ENCODE peak calls at places on chromosomes 2 and 18, in ten cellular contexts. D, Y, A, S, B, L, W, P, I and R are unnamed samples.

GRCh38 chr2:233847248-233847898 is 7.0 kb downstream of the HJURP start:
- DNase-seq in D (no peak), Y (no peak), A (no peak), S (no peak), B (no peak), L (no peak), W (peak), P (no peak), I (no peak), R (no peak)

GRCh38 chr18:3273042-3273441 is 11.1 kb downstream of the MYL12B start:
- DNase-seq in D (no peak), Y (no peak), A (no peak), S (no peak), B (no peak), L (no peak), W (no peak), P (no peak), I (no peak), R (no peak)

GRCh38 chr2:74462786-74463105 is 2.4 kb downstream of the MOGS start:
- DNase-seq in D (no peak), Y (no peak), A (no peak), S (no peak), B (no peak), L (no peak), W (no peak), P (no peak), I (no peak), R (no peak)

GRCh38 chr2:136765736-136766323 is 485 bp downstream of the THSD7B start:
- DNase-seq in D (no peak), Y (no peak), A (no peak), S (no peak), B (no peak), L (no peak), W (no peak), P (no peak), I (no peak), R (no peak)

GRCh38 chr18:31526374-31526773 is 28.4 kb downstream of the DSG2 start:
- DNase-seq in D (no peak), Y (no peak), A (no peak), S (no peak), B (no peak), L (no peak), W (no peak), P (no peak), I (no peak), R (no peak)

GRCh38 chr2:176592230-176592629 is 323.0 kb downstream of the MTX2 start:
- DNase-seq in D (no peak), Y (no peak), A (no peak), S (no peak), B (no peak), L (no peak), W (no peak), P (no peak), I (no peak), R (no peak)

GRCh38 chr2:234770081-234770506 is 181.7 kb upstream of the SH3BP4 start:
- DNase-seq in D (no peak), Y (no peak), A (no peak), S (no peak), B (no peak), L (no peak), W (no peak), P (no peak), I (no peak), R (no peak)

GRCh38 chr2:236946871-236947270 is 138.8 kb upstream of the COPS8 start:
- DNase-seq in D (no peak), Y (no peak), A (no peak), S (no peak), B (no peak), L (peak), W (no peak), P (peak), I (no peak), R (no peak)

GRCh38 chr2:88329815-88330603 is 122.5 kb downstream of the FOXI3 start:
- DNase-seq in D (no peak), Y (peak), A (no peak), S (no peak), B (no peak), L (no peak), W (no peak), P (no peak), I (no peak), R (no peak)

GRCh38 chr2:83251473-83251872 is 1207.6 kb downstream of the SUCLG1 start:
- DNase-seq in D (no peak), Y (no peak), A (no peak), S (no peak), B (no peak), L (no peak), W (no peak), P (no peak), I (no peak), R (no peak)

GRCh38 chr18:12851709-12852108 is 32.3 kb downstream of the PTPN2 start:
- DNase-seq in D (no peak), Y (no peak), A (no peak), S (no peak), B (no peak), L (no peak), W (no peak), P (no peak), I (no peak), R (no peak)

GRCh38 chr18:48868468-48869466 is 82.0 kb downstream of the SMAD7 start:
- DNase-seq in D (no peak), Y (no peak), A (no peak), S (no peak), B (no peak), L (no peak), W (peak), P (no peak), I (peak), R (no peak)

GRCh38 chr2:182522428-182522896 is 95.6 kb upstream of the PDE1A start:
- DNase-seq in D (no peak), Y (no peak), A (no peak), S (no peak), B (no peak), L (no peak), W (no peak), P (no peak), I (no peak), R (no peak)

GRCh38 chr2:31136732-31137131 is 1.5 kb downstream of the GALNT14 start:
- DNase-seq in D (no peak), Y (no peak), A (no peak), S (no peak), B (no peak), L (no peak), W (no peak), P (no peak), I (no peak), R (no peak)

GRCh38 chr2:156517419-156517818 is 81.2 kb downstream of the GPD2 start:
- DNase-seq in D (no peak), Y (no peak), A (no peak), S (no peak), B (peak), L (no peak), W (no peak), P (no peak), I (no peak), R (no peak)

GRCh38 chr2:126793885-126794613 is 104.6 kb upstream of the TEX51 start:
- DNase-seq in D (no peak), Y (no peak), A (no peak), S (peak), B (no peak), L (peak), W (peak), P (no peak), I (no peak), R (no peak)

GRCh38 chr18:12679183-12679786 is 21.4 kb upstream of the SPIRE1 start:
- DNase-seq in D (peak), Y (no peak), A (peak), S (peak), B (peak), L (peak), W (no peak), P (peak), I (peak), R (peak)

GRCh38 chr2:27737676-27738348 is 33.7 kb upstream of the MRPL33 start:
- DNase-seq in D (no peak), Y (no peak), A (no peak), S (peak), B (no peak), L (peak), W (peak), P (no peak), I (no peak), R (no peak)

GRCh38 chr2:68732036-68732435 is 2.6 kb upstream of the ARHGAP25 start:
- DNase-seq in D (peak), Y (no peak), A (no peak), S (no peak), B (no peak), L (no peak), W (no peak), P (peak), I (peak), R (no peak)

GRCh38 chr18:45957100-45957499 is 10.0 kb downstream of the EPG5 start:
- DNase-seq in D (no peak), Y (no peak), A (no peak), S (no peak), B (no peak), L (no peak), W (no peak), P (no peak), I (no peak), R (no peak)

GRCh38 chr2:240205348-240205747 is 64.9 kb upstream of the OTOS start:
- DNase-seq in D (peak), Y (no peak), A (no peak), S (peak), B (no peak), L (peak), W (no peak), P (no peak), I (no peak), R (no peak)

GRCh38 chr18:7338846-7339245 is 108.0 kb downstream of the LRRC30 start:
- DNase-seq in D (no peak), Y (no peak), A (no peak), S (no peak), B (no peak), L (no peak), W (no peak), P (no peak), I (no peak), R (no peak)

GRCh38 chr2:169891593-169892298 is 64.5 kb downstream of the UBR3 start:
- DNase-seq in D (no peak), Y (no peak), A (no peak), S (no peak), B (no peak), L (no peak), W (no peak), P (no peak), I (no peak), R (no peak)

GRCh38 chr2:16125614-16126125 is 185.3 kb downstream of the MYCN start:
- DNase-seq in D (no peak), Y (no peak), A (no peak), S (no peak), B (no peak), L (no peak), W (no peak), P (no peak), I (peak), R (no peak)

GRCh38 chr2:146984014-146984413 is 860.8 kb upstream of the ACVR2A start:
- DNase-seq in D (no peak), Y (no peak), A (no peak), S (no peak), B (no peak), L (no peak), W (no peak), P (no peak), I (no peak), R (no peak)

GRCh38 chr18:46261799-46262198 is 157.6 kb downstream of the HAUS1 start:
- DNase-seq in D (no peak), Y (peak), A (no peak), S (no peak), B (no peak), L (no peak), W (no peak), P (no peak), I (no peak), R (no peak)

GRCh38 chr2:38599706-38600105 is 3.0 kb downstream of the HNRNPLL start:
- DNase-seq in D (no peak), Y (no peak), A (no peak), S (no peak), B (no peak), L (no peak), W (no peak), P (no peak), I (no peak), R (no peak)

GRCh38 chr18:4074647-4075046 is 380.5 kb downstream of the DLGAP1 start:
- DNase-seq in D (no peak), Y (no peak), A (no peak), S (no peak), B (no peak), L (no peak), W (no peak), P (no peak), I (no peak), R (no peak)

GRCh38 chr2:138244400-138245001 is 257.1 kb upstream of the SPOPL start:
- DNase-seq in D (peak), Y (no peak), A (no peak), S (no peak), B (no peak), L (no peak), W (no peak), P (peak), I (no peak), R (no peak)

GRCh38 chr2:200340527-200341224 is 34.2 kb downstream of the SPATS2L start:
- DNase-seq in D (no peak), Y (no peak), A (no peak), S (no peak), B (no peak), L (no peak), W (no peak), P (no peak), I (no peak), R (no peak)

GRCh38 chr18:31563778-31564177 is 27.9 kb upstream of the TTR start:
- DNase-seq in D (no peak), Y (no peak), A (no peak), S (no peak), B (no peak), L (no peak), W (no peak), P (no peak), I (no peak), R (no peak)

DNA sequence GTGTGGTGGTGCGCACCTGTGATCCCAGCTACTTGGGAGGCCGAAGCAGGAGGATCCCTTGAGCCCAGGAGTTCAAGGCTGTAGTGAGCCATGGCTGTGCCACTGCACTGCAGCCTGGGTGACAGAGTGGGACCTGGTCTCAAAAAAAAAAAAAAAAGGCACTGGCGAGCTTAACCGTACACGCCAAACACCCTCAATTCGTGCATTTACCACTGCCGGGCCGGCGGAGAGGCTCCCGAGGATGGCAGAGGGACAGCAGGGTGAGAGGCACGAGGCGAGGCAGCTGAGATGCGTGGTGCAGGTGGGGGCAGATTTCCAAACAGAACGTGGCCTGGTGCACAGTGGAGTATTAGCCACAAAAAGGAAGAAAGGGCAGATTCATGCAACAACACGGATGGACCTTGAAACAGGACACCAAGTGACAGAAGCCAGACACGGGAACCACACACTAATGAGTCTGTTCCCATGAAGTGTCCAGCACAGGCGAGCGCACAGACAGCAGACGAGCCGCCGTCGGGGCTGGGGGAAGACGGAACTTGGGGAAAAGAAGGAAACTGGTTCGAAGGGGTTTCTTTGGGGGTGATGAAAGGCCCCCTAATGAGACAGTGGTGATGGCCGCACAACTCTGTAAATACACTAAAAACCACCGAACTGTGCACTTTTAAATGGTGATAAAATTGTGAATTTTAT is 27.4 kb downstream of the SLC66A2 start:
- DNase-seq in D (peak), Y (no peak), A (peak), S (no peak), B (no peak), L (peak), W (peak), P (peak), I (no peak), R (no peak)
- TF ChIP-seq POLR2A in D (no peak), Y (no peak), A (no peak), S (no peak), B (no peak), L (no peak), W (no peak), P (no peak), I (no peak), R (no peak)

DNA sequence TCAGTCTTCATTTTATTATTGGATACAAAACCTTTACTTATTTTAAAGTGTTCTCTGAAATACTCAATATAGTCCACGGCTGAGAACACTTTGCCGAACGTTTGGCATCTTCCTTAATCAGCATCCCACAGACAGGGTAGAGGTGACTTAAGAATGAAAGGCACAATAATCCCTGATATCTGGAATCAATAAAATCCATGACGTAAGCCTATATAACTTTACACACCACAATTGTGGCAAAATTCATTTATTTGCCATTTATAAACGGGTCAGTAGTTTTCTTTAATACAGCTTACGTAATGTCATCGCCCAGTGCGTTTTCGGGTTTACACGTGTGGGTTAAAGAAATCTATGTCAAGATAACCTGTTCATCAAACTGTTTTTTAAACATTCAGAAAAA is 1.3 kb downstream of the MGAT4A start:
- DNase-seq in D (no peak), Y (no peak), A (no peak), S (no peak), B (no peak), L (no peak), W (no peak), P (no peak), I (no peak), R (no peak)
- H3K4me3 ChIP-seq in D (peak), Y (peak), A (peak), S (peak), B (peak), L (peak), W (peak), P (no peak), I (peak), R (peak)

DNA sequence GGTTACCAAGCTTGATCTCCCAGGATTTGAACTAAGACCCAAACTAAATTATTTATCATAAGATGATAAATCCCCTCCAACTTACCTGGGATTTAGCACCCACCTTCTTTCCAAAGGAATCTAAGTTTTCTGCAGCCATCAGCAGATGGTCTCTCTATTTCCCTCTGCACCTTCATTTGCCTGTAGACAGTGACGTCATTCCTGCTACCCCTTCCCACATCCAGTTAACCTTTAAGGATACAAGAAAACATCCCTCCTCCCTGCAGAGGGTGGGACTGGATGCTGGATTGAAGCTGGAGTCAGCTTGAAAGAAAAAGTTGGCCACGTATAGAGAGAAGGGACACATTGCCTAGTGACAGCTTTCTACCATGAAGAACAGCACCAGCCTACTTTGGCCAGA is 3.7 kb upstream of the DNER start:
- DNase-seq in D (no peak), Y (no peak), A (no peak), S (no peak), B (no peak), L (no peak), W (no peak), P (no peak), I (no peak), R (no peak)
- TF ChIP-seq POLR2A in D (no peak), Y (no peak), A (no peak), S (no peak), B (no peak), L (no peak), W (no peak), P (no peak), I (no peak), R (no peak)

DNA sequence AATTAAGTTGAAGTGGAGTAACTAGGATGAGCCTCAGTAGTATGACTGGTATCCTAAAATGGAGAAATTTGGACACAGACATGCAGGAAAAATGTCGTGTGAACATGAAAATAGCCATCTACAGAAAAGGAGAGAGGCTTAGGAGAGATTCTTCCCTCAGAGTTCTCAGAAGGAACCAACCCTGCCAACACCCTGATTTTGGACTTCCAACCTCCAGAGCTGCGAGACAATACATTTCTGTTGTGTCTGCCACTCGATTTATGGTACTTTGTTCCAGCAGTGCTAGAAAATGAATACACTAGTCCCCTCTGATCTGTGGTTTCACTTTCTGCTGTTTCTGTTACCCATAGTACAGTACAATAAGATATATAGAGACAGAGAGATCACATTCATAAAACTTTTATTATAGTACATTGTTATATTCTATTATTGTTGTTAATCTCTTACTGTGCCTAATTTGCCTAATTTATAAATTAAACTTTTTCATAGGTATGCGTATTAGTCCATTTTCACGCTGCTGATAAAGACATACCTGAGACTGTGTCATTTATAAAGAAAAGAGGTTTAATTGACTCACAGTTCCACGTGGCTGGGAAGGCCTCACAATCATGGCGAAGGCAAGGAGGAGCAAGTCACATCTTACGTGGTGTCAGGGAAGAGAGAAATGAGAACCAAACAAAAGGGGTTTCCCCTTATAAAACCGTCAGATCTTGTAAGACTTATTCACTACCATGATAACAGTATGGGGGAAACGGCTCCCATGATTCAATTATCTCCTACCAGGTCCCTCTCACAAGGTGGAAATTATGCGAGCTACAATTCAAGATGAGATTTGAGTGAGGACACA is 41.3 kb downstream of the PLEKHA3 start:
- DNase-seq in D (no peak), Y (no peak), A (no peak), S (no peak), B (no peak), L (no peak), W (no peak), P (no peak), I (no peak), R (no peak)
- H3K4me3 ChIP-seq in D (no peak), Y (no peak), A (no peak), S (no peak), B (no peak), L (no peak), W (no peak), P (no peak), I (no peak), R (no peak)

GRCh38 chr18:63285332-63285731 is 34.2 kb downstream of the BCL2 start:
- DNase-seq in D (no peak), Y (no peak), A (no peak), S (no peak), B (no peak), L (no peak), W (no peak), P (no peak), I (peak), R (no peak)
- TF ChIP-seq POLR2A in D (no peak), Y (no peak), A (no peak), S (no peak), B (no peak), L (no peak), W (no peak), P (no peak), I (no peak), R (no peak)

DNA sequence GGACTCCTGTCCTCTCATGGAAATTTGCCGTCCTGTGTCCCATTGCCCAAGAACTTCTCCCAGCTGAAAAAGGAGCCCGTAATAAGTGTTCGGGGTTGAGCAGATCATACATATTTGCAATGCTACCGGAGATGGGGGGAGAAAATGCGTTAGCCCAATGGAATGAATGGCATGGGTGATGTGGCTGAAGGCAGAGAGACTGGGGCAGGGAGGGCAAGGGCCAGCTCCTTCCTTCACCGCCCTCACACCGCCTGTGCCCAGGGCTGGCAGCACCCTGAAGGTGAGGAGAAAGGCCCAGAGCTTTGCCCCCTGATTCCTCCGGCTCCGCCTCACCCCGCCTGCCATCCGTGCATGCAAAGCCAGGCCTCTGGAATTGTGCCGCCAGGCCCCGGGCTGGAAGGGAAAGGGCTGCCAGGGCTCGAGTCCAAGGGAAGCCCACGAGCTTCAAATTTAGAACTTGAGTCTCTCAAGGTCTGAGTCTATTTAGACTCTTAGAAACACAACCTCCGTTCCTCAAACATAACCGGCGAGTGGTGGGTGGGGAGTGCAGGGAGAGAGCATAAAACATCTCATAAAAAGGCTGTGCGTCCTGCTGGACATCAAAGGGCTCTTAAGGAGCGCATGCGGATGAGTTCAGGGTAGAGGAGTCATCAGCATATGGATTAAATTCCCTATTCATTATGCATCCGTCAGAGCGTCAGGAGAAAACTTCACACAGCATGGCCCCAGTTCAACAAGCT is 121.8 kb upstream of the GLI2 start:
- DNase-seq in D (no peak), Y (no peak), A (no peak), S (no peak), B (no peak), L (no peak), W (no peak), P (no peak), I (no peak), R (no peak)
- H3K4me3 ChIP-seq in D (no peak), Y (no peak), A (no peak), S (no peak), B (no peak), L (no peak), W (no peak), P (no peak), I (no peak), R (no peak)